ENCODE peak calls at places on chromosomes 2 and 18, in ten cellular contexts. J is activated CD4-positive, CD25-positive, alpha-beta regulatory T cell; D is progenitor cell of endocrine pancreas; L is AG08396; A is stimulated activated CD8-positive, alpha-beta memory T cell treated with anti-CD3 and anti-CD28 coated beads, Interleukin-15, amount 100 ng/mL, for 24 hours; O is foreskin fibroblast; I is heart left ventricle; Y is EH; K is stimulated activated naive CD8-positive, alpha-beta T cell treated with anti-CD3 and anti-CD28 coated beads, Interleukin-15, Interleukin-2, amounts not matched to agents 100 U/mL and 50 U/mL, for 24 hours; C is AG09319. B is an unnamed sample.

GRCh38 chr18:48777737-48778111 is 173.0 kb downstream of the SMAD7 start:
- DNase-seq in K (no peak), J (no peak), C (no peak), I (no peak), L (peak; percentile 39), A (no peak), O (no peak), D (no peak), Y (no peak), B (peak; percentile 71)

GRCh38 chr2:69992310-69993047 is 31.0 kb upstream of the ASPRV1 start:
- DNase-seq in L (no peak), C (no peak), I (no peak), A (no peak), J (no peak), D (no peak), Y (no peak), O (no peak), K (no peak), B (no peak)

GRCh38 chr2:70627499-70627898 is 73.9 kb upstream of the TGFA start:
- DNase-seq in C (no peak), I (no peak), O (no peak), A (no peak), J (no peak), D (no peak), Y (no peak), L (no peak), K (no peak), B (peak; percentile 36)

GRCh38 chr2:10529611-10530010 is 81.5 kb upstream of the ODC1 start:
- DNase-seq in D (no peak), J (no peak), Y (no peak), A (no peak), K (no peak), L (no peak), C (no peak), O (no peak), I (no peak), B (no peak)

GRCh38 chr2:28869494-28870145 is 489 bp downstream of the TRMT61B start:
- DNase-seq in C (no peak), Y (peak; percentile 0), I (no peak), O (peak; percentile 20), K (no peak), L (peak; percentile 48), D (peak; percentile 10), J (no peak), A (no peak), B (no peak)

GRCh38 chr18:55833543-55833942 is 245.6 kb upstream of the TCF4 start:
- DNase-seq in A (no peak), K (no peak), C (peak; percentile 85), O (peak; percentile 97), Y (peak; percentile 100), I (no peak), J (no peak), L (peak; percentile 87), D (no peak), B (peak; percentile 97)

GRCh38 chr2:112701092-112701491 is 19.7 kb upstream of the NT5DC4 start:
- DNase-seq in K (no peak), A (no peak), O (no peak), C (no peak), J (no peak), L (no peak), D (no peak), I (no peak), Y (no peak), B (no peak)

GRCh38 chr2:21422050-21422449 is 298.3 kb downstream of the TDRD15 start:
- DNase-seq in O (no peak), I (peak; percentile 27), L (peak; percentile 30), J (no peak), K (peak; percentile 34), A (no peak), D (no peak), Y (peak; percentile 21), C (no peak), B (peak; percentile 11)

GRCh38 chr2:19540739-19541503 is 182.5 kb upstream of the OSR1 start:
- DNase-seq in C (peak; percentile 51), A (no peak), L (peak; percentile 31), J (no peak), D (no peak), O (peak; percentile 92), Y (peak; percentile 94), I (no peak), K (no peak), B (peak; percentile 95)

GRCh38 chr2:105068875-105069274 is 31.0 kb downstream of the MRPS9 start:
- DNase-seq in K (no peak), C (no peak), A (no peak), O (no peak), Y (no peak), J (no peak), D (no peak), I (no peak), L (no peak), B (no peak)

GRCh38 chr2:149488719-149489440 is 98.7 kb downstream of the MMADHC start:
- DNase-seq in C (no peak), Y (no peak), D (no peak), L (no peak), O (no peak), A (no peak), I (no peak), K (no peak), J (no peak), B (no peak)

GRCh38 chr2:205768815-205769493 is 86.7 kb downstream of the NRP2 start:
- DNase-seq in D (no peak), K (no peak), O (peak; percentile 41), J (no peak), L (no peak), A (no peak), Y (peak; percentile 46), C (no peak), I (no peak), B (peak; percentile 42)

GRCh38 chr2:36456227-36456788 is 100.7 kb downstream of the CRIM1 start:
- DNase-seq in Y (peak; percentile 88), A (no peak), J (no peak), C (peak; percentile 52), O (peak; percentile 85), L (peak; percentile 51), I (peak; percentile 89), K (no peak), D (no peak), B (peak; percentile 74)

GRCh38 chr2:233061007-233061590 is 957 bp downstream of the INPP5D start:
- DNase-seq in Y (no peak), I (no peak), L (no peak), O (no peak), J (no peak), C (no peak), D (no peak), A (no peak), K (peak; percentile 62), B (no peak)

GRCh38 chr18:12031836-12032235 is 50.5 kb downstream of the IMPA2 start:
- DNase-seq in I (peak; percentile 57), C (peak; percentile 30), K (no peak), D (no peak), Y (peak; percentile 71), O (peak; percentile 75), J (no peak), L (peak; percentile 67), A (no peak), B (peak; percentile 74)

GRCh38 chr2:220499281-220499680 is 871.9 kb downstream of the SLC4A3 start:
- DNase-seq in Y (peak; percentile 88), O (peak; percentile 79), K (no peak), L (peak; percentile 69), J (no peak), I (peak; percentile 33), A (no peak), D (no peak), C (peak; percentile 28), B (peak; percentile 49)

GRCh38 chr2:109032229-109032800 is 43.3 kb upstream of the EDAR start:
- DNase-seq in O (no peak), K (peak; percentile 29), J (peak; percentile 37), I (no peak), C (no peak), D (no peak), L (no peak), A (no peak), Y (no peak), B (no peak)

GRCh38 chr2:100321881-100322820 is at the start of gene LONRF2:
- DNase-seq in Y (no peak), L (peak; percentile 11), K (peak; percentile 6), O (no peak), C (no peak), A (no peak), D (peak; percentile 45), I (peak; percentile 54), J (no peak), B (no peak)

B was measured in fibroblast of villous mesenchyme.